ENCODE peak calls at places on chromosomes 4 and X, in five cellular contexts. G is fibroblast of pulmonary artery; L is H7; T is activated CD4-positive, alpha-beta T cell treated with anti-CD3 and anti-CD28 coated beads for 4 hours; S is BJ. V is an unnamed sample.

GRCh38 chrX:72128881-72129280 is 2.8 kb downstream of the RTL5 start:
- DNase-seq in L (peak), G (peak), S (no peak), T (no peak), V (no peak)

GRCh38 chr4:41095973-41096372 is 118.4 kb downstream of the APBB2 start:
- DNase-seq in G (peak), L (no peak), S (peak), T (no peak), V (no peak)

GRCh38 chr4:110480031-110480549 is 4.1 kb downstream of the ENPEP start:
- DNase-seq in G (peak), S (peak), L (no peak), T (no peak), V (no peak)

GRCh38 chr4:108240356-108240755 is 71.6 kb upstream of the LEF1 start:
- DNase-seq in T (no peak), G (no peak), L (no peak), S (no peak), V (no peak)

GRCh38 chrX:21723814-21724213 is 34.1 kb downstream of the SMPX start:
- DNase-seq in S (no peak), T (no peak), L (no peak), G (no peak), V (no peak)

GRCh38 chr4:95314573-95314972 is 234.2 kb downstream of the UNC5C start:
- DNase-seq in S (no peak), L (no peak), G (no peak), T (no peak), V (no peak)

GRCh38 chrX:15714529-15714928 is 23.5 kb upstream of the CA5B start:
- DNase-seq in S (no peak), T (no peak), L (no peak), G (no peak), V (peak)

GRCh38 chrX:2902841-2903240 is 26.3 kb downstream of the ARSD start:
- DNase-seq in T (no peak), L (no peak), G (no peak), S (no peak), V (no peak)

GRCh38 chrX:154120567-154120966 is 23.1 kb upstream of the MECP2 start:
- DNase-seq in S (no peak), T (no peak), L (no peak), G (no peak), V (no peak)

GRCh38 chr4:158809611-158810486 is 41.0 kb downstream of the FNIP2 start:
- DNase-seq in G (peak), T (no peak), L (no peak), S (peak), V (no peak)

GRCh38 chrX:139720136-139720535 is 12.2 kb upstream of the MCF2 start:
- DNase-seq in S (no peak), G (peak), T (no peak), L (peak), V (no peak)

GRCh38 chrX:26915064-26915463 is 548.1 kb downstream of the PPP4R3C start:
- DNase-seq in T (no peak), L (no peak), G (no peak), S (no peak), V (no peak)

GRCh38 chrX:39202641-39203040 is 401.4 kb downstream of the MID1IP1 start:
- DNase-seq in L (no peak), T (no peak), S (no peak), G (no peak), V (no peak)

GRCh38 chr4:138919094-138919936 is 96.3 kb upstream of the NOCT start:
- DNase-seq in T (no peak), L (peak), G (peak), S (no peak), V (peak)

GRCh38 chr4:185205697-185206342 is 2.0 kb upstream of the CFAP97 start:
- DNase-seq in G (no peak), L (no peak), S (no peak), T (no peak), V (no peak)

GRCh38 chr4:186839122-186840037 is 115.7 kb upstream of the FAT1 start:
- DNase-seq in G (peak), L (no peak), S (peak), T (no peak), V (no peak)

GRCh38 chr4:152424980-152425379 is 110.9 kb downstream of the FBXW7 start:
- DNase-seq in S (no peak), G (no peak), L (no peak), T (no peak), V (no peak)

GRCh38 chrX:2401201-2401589 is 99.6 kb downstream of the DHRSX start:
- DNase-seq in S (peak), G (no peak), L (no peak), T (no peak), V (no peak)

GRCh38 chrX:31508338-31508737 is 436.5 kb upstream of the FTHL17 start:
- DNase-seq in S (no peak), T (no peak), G (peak), L (no peak), V (no peak)

GRCh38 chr4:10664408-10664807 is 20.2 kb downstream of the CLNK start:
- DNase-seq in S (peak), T (no peak), G (peak), L (no peak), V (no peak)

GRCh38 chrX:46757052-46757451 is 1.9 kb downstream of the SLC9A7 start:
- DNase-seq in S (no peak), T (no peak), G (no peak), L (no peak), V (no peak)

GRCh38 chr4:24174622-24175021 is 284.8 kb upstream of the PPARGC1A start:
- DNase-seq in L (no peak), S (no peak), G (no peak), T (no peak), V (no peak)

GRCh38 chr4:148007303-148007702 is 275.4 kb downstream of the ARHGAP10 start:
- DNase-seq in L (no peak), S (peak), T (no peak), G (peak), V (no peak)

GRCh38 chrX:40440841-40441240 is 139.9 kb upstream of the ATP6AP2 start:
- DNase-seq in T (no peak), G (no peak), S (no peak), L (no peak), V (no peak)

GRCh38 chr4:72376901-72377300 is 192.1 kb downstream of the ADAMTS3 start:
- DNase-seq in L (no peak), G (no peak), T (no peak), S (no peak), V (no peak)

GRCh38 chrX:112662559-112663427 is 16.9 kb downstream of the LHFPL1 start:
- DNase-seq in T (no peak), L (no peak), G (no peak), S (no peak), V (no peak)

GRCh38 chr4:26323807-26324206 is 3.0 kb downstream of the RBPJ start:
- DNase-seq in L (no peak), T (no peak), S (no peak), G (peak), V (no peak)

GRCh38 chr4:34193451-34194154 is 2050.7 kb downstream of the ARAP2 start:
- DNase-seq in G (peak), L (no peak), T (no peak), S (no peak), V (no peak)

GRCh38 chr4:27819261-27819660 is 958.6 kb downstream of the STIM2 start:
- DNase-seq in S (no peak), G (no peak), T (no peak), L (no peak), V (no peak)

GRCh38 chrX:143994206-143994605 is 110.3 kb downstream of the UBE2NL start:
- DNase-seq in T (no peak), G (peak), S (no peak), L (no peak), V (no peak)

GRCh38 chr4:142549726-142550463 is 296.2 kb downstream of the INPP4B start:
- DNase-seq in T (no peak), G (peak), L (no peak), S (peak), V (peak)

GRCh38 chr4:164169591-164169990 is 584.3 kb upstream of the SMIM31 start:
- DNase-seq in T (no peak), S (no peak), L (no peak), G (peak), V (no peak)

GRCh38 chr4:140252742-140253555 is 99.0 kb upstream of the MAML3 start:
- DNase-seq in G (peak), L (peak), T (peak), S (no peak), V (peak)

GRCh38 chr4:85113706-85114105 is 147.2 kb upstream of the WDFY3 start:
- DNase-seq in S (no peak), G (no peak), L (no peak), T (no peak), V (no peak)

GRCh38 chrX:39854772-39855747 is 242.7 kb downstream of the BCOR start:
- DNase-seq in S (no peak), L (no peak), G (no peak), T (peak), V (no peak)

GRCh38 chr4:120692964-120693363 is 229.6 kb downstream of the PRDM5 start:
- DNase-seq in S (peak), L (no peak), G (peak), T (no peak), V (no peak)

GRCh38 chr4:145609494-145610427 is 9.4 kb upstream of the MMAA start:
- DNase-seq in T (peak), S (no peak), G (peak), L (peak), V (peak)

GRCh38 chrX:113802837-113803236 is 781.0 kb upstream of the HTR2C start:
- DNase-seq in G (peak), L (no peak), T (no peak), S (no peak), V (no peak)

V was measured in pancreas.